ENCODE peak calls at places on chromosomes 7 and 10, in five cellular contexts. One of them, this sample, is unnamed.

GRCh38 chr7:110204527-110204926 is 886.4 kb upstream of the LRRN3 start:
- DNase-seq in hepatocyte: peak
- DNase-seq in gastrocnemius medialis: no peak
- DNase-seq in thoracic aorta: no peak
- DNase-seq in lung: no peak
- DNase-seq in this sample: no peak

GRCh38 chr7:156600496-156600895 is 40.1 kb upstream of the RNF32 start:
- DNase-seq in thoracic aorta: no peak
- DNase-seq in hepatocyte: no peak
- DNase-seq in gastrocnemius medialis: no peak
- DNase-seq in lung: no peak
- DNase-seq in this sample: no peak

GRCh38 chr10:71281646-71282322 is 37.3 kb upstream of the SLC29A3 start:
- DNase-seq in hepatocyte: no peak
- DNase-seq in gastrocnemius medialis: no peak
- DNase-seq in thoracic aorta: no peak
- DNase-seq in lung: no peak
- DNase-seq in this sample: no peak

GRCh38 chr10:4260483-4260882 is 475.5 kb upstream of the KLF6 start:
- DNase-seq in gastrocnemius medialis: no peak
- DNase-seq in lung: no peak
- DNase-seq in thoracic aorta: no peak
- DNase-seq in hepatocyte: peak
- DNase-seq in this sample: no peak

GRCh38 chr7:94513565-94513860 is 3.9 kb downstream of the CASD1 start:
- DNase-seq in lung: no peak
- DNase-seq in hepatocyte: no peak
- DNase-seq in gastrocnemius medialis: no peak
- DNase-seq in thoracic aorta: no peak
- DNase-seq in this sample: no peak

GRCh38 chr10:8063128-8063908 is 8.8 kb downstream of the GATA3 start:
- DNase-seq in gastrocnemius medialis: no peak
- DNase-seq in lung: no peak
- DNase-seq in thoracic aorta: no peak
- DNase-seq in hepatocyte: no peak
- DNase-seq in this sample: no peak

GRCh38 chr7:2205036-2205780 is 27.5 kb downstream of the MAD1L1 start:
- DNase-seq in gastrocnemius medialis: no peak
- DNase-seq in lung: no peak
- DNase-seq in thoracic aorta: no peak
- DNase-seq in hepatocyte: no peak
- DNase-seq in this sample: no peak

GRCh38 chr10:6840766-6841165 is 260.7 kb upstream of the PRKCQ start:
- DNase-seq in lung: no peak
- DNase-seq in thoracic aorta: no peak
- DNase-seq in gastrocnemius medialis: no peak
- DNase-seq in hepatocyte: no peak
- DNase-seq in this sample: no peak

GRCh38 chr7:156968183-156968582 is 18.7 kb downstream of the NOM1 start:
- DNase-seq in gastrocnemius medialis: no peak
- DNase-seq in thoracic aorta: no peak
- DNase-seq in hepatocyte: no peak
- DNase-seq in lung: no peak
- DNase-seq in this sample: no peak

GRCh38 chr10:123150986-123151738 is 3.0 kb upstream of the BUB3 start:
- DNase-seq in thoracic aorta: no peak
- DNase-seq in gastrocnemius medialis: no peak
- DNase-seq in hepatocyte: no peak
- DNase-seq in lung: no peak
- DNase-seq in this sample: no peak

GRCh38 chr7:116290740-116291139 is 80.4 kb downstream of the TES start:
- DNase-seq in lung: no peak
- DNase-seq in thoracic aorta: no peak
- DNase-seq in gastrocnemius medialis: no peak
- DNase-seq in hepatocyte: no peak
- DNase-seq in this sample: no peak

GRCh38 chr7:121831320-121831719 is 41.6 kb upstream of the PTPRZ1 start:
- DNase-seq in gastrocnemius medialis: no peak
- DNase-seq in thoracic aorta: no peak
- DNase-seq in hepatocyte: no peak
- DNase-seq in lung: no peak
- DNase-seq in this sample: no peak

GRCh38 chr7:106462365-106462859 is 177.6 kb upstream of the NAMPT start:
- DNase-seq in lung: no peak
- DNase-seq in hepatocyte: peak
- DNase-seq in thoracic aorta: no peak
- DNase-seq in gastrocnemius medialis: no peak
- DNase-seq in this sample: peak

GRCh38 chr10:44383749-44384600 is 922 bp downstream of the CXCL12 start:
- DNase-seq in thoracic aorta: no peak
- DNase-seq in gastrocnemius medialis: no peak
- DNase-seq in hepatocyte: peak
- DNase-seq in lung: no peak
- DNase-seq in this sample: no peak

GRCh38 chr10:29257106-29257783 is 31.6 kb upstream of the LYZL1 start:
- DNase-seq in lung: peak
- DNase-seq in gastrocnemius medialis: peak
- DNase-seq in hepatocyte: peak
- DNase-seq in thoracic aorta: peak
- DNase-seq in this sample: peak

GRCh38 chr7:94874036-94874745 is 33.2 kb upstream of the PPP1R9A start:
- DNase-seq in thoracic aorta: no peak
- DNase-seq in hepatocyte: no peak
- DNase-seq in lung: no peak
- DNase-seq in gastrocnemius medialis: no peak
- DNase-seq in this sample: no peak

GRCh38 chr10:57221674-57222073 is 860.6 kb upstream of the ZWINT start:
- DNase-seq in thoracic aorta: no peak
- DNase-seq in gastrocnemius medialis: no peak
- DNase-seq in lung: no peak
- DNase-seq in hepatocyte: no peak
- DNase-seq in this sample: no peak

DNA sequence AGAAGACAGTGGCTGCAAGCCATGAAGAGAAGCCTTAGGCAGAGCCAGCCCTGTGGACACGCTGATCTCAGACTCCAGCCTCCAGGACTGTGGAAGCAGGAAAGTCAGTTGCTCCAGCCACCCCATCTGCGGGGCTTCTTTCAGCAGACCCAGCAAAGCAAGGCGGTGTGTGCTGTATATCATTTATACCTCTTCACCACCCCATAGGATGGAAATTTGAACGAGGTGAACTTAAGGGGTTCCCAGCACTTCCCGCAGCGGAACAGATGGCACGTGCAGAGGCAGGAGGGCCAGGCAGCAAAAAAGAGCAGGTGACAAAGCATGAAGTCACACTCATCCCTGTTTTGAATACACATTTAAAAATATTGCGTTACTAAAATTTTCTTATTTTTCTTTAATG is 159.4 kb downstream of the ADARB2 start:
- DNase-seq in hepatocyte: no peak
- DNase-seq in gastrocnemius medialis: no peak
- DNase-seq in lung: no peak
- DNase-seq in thoracic aorta: no peak
- DNase-seq in this sample: no peak
- H3K4me3 ChIP-seq in hepatocyte: no peak
- H3K4me3 ChIP-seq in gastrocnemius medialis: no peak
- H3K4me3 ChIP-seq in lung: no peak
- H3K4me3 ChIP-seq in thoracic aorta: no peak
- H3K4me3 ChIP-seq in this sample: no peak

GRCh38 chr7:23105644-23106490 is at the start of gene KLHL7:
- DNase-seq in lung: peak
- DNase-seq in gastrocnemius medialis: peak
- DNase-seq in hepatocyte: peak
- DNase-seq in thoracic aorta: peak
- DNase-seq in this sample: peak
- TF ChIP-seq CTCF in lung: no peak
- TF ChIP-seq CTCF in gastrocnemius medialis: no peak
- TF ChIP-seq CTCF in hepatocyte: peak
- TF ChIP-seq CTCF in thoracic aorta: no peak
- TF ChIP-seq CTCF in this sample: no peak

GRCh38 chr10:786666-787512 is 97.4 kb upstream of the DIP2C start:
- DNase-seq in gastrocnemius medialis: no peak
- DNase-seq in hepatocyte: no peak
- DNase-seq in thoracic aorta: no peak
- DNase-seq in lung: peak
- DNase-seq in this sample: no peak

GRCh38 chr10:784759-785538 is 95.5 kb upstream of the DIP2C start:
- DNase-seq in hepatocyte: peak
- DNase-seq in thoracic aorta: peak
- DNase-seq in gastrocnemius medialis: peak
- DNase-seq in lung: peak
- DNase-seq in this sample: peak

GRCh38 chr10:782751-783648 is 93.5 kb upstream of the DIP2C start:
- DNase-seq in gastrocnemius medialis: no peak
- DNase-seq in lung: peak
- DNase-seq in thoracic aorta: no peak
- DNase-seq in hepatocyte: no peak
- DNase-seq in this sample: no peak

GRCh38 chr10:785539-786214 is 96.2 kb upstream of the DIP2C start:
- DNase-seq in gastrocnemius medialis: no peak
- DNase-seq in hepatocyte: no peak
- DNase-seq in thoracic aorta: no peak
- DNase-seq in lung: peak
- DNase-seq in this sample: no peak

DNA sequence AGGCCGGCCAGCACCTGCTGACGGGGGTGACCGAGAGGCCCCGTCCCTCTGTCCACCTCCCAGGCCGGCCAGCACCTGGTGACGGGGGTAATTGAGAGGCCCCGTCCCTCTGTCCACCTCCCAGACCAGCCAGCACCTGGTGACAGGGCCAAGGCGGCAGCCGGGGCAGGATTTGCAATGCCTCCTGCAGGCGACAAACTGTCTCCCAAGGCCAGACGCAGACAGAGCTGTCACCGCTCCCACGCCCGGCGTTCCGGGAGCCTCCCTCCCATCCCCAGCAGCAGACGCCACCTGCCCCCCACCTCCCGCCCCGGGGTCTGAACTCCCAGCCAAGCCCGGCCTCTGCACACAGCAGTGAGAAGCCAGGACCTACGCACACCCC is 94.9 kb upstream of the DIP2C start:
- DNase-seq in gastrocnemius medialis: no peak
- DNase-seq in hepatocyte: peak
- DNase-seq in thoracic aorta: no peak
- DNase-seq in lung: no peak
- DNase-seq in this sample: no peak
- H3K4me3 ChIP-seq in gastrocnemius medialis: peak
- H3K4me3 ChIP-seq in hepatocyte: no peak
- H3K4me3 ChIP-seq in thoracic aorta: peak
- H3K4me3 ChIP-seq in lung: no peak
- H3K4me3 ChIP-seq in this sample: no peak

GRCh38 chr10:34260904-34261303 is 554.2 kb downstream of the PARD3 start:
- DNase-seq in thoracic aorta: no peak
- DNase-seq in lung: no peak
- DNase-seq in gastrocnemius medialis: no peak
- DNase-seq in hepatocyte: no peak
- DNase-seq in this sample: no peak

DNA sequence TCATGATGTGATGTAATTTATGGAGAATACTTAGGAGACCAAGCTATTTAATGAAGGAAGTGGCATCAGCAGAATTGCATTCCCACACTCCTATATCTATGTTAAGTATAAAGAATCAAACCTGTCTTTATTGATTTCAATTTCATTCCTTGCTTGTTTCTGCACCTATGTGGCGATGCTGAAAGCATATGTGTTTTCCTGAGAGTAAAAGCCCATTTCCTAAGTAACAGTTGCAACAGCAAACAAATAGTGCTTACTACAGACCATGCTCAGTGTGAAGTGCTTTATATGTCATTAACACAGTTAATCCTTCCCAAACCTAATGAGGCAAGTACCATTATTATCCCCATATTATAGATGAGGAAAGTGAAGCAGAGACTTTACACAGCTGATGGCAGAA is 552.1 kb downstream of the PARD3 start:
- DNase-seq in thoracic aorta: no peak
- DNase-seq in lung: no peak
- DNase-seq in gastrocnemius medialis: no peak
- DNase-seq in hepatocyte: no peak
- DNase-seq in this sample: no peak
- TF ChIP-seq CTCF in thoracic aorta: no peak
- TF ChIP-seq CTCF in lung: no peak
- TF ChIP-seq CTCF in gastrocnemius medialis: no peak
- TF ChIP-seq CTCF in hepatocyte: no peak
- TF ChIP-seq CTCF in this sample: no peak

DNA sequence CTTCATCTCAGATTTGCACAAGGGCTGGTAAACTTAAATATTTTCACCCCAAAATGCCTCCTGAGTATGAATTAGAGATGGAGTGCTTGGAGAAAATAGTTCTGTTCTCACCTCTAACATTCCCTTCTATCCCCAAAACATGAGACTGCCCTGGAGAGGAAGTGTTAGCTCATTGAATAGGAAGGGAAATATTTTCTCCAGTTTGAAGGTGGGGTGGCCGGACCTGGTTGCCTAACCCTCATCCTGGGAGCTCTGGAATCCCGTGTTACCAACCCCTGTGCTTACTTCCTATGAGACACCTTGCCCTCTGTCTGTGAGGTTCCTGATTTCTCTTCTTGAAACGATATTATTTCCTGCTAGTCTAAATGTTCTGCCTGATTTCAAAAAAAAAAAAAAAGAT is 782 bp downstream of the IFIT2 start:
- DNase-seq in lung: no peak
- DNase-seq in hepatocyte: no peak
- DNase-seq in thoracic aorta: no peak
- DNase-seq in gastrocnemius medialis: no peak
- DNase-seq in this sample: peak
- H3K4me3 ChIP-seq in lung: no peak
- H3K4me3 ChIP-seq in hepatocyte: no peak
- H3K4me3 ChIP-seq in thoracic aorta: peak
- H3K4me3 ChIP-seq in gastrocnemius medialis: peak
- H3K4me3 ChIP-seq in this sample: peak

DNA sequence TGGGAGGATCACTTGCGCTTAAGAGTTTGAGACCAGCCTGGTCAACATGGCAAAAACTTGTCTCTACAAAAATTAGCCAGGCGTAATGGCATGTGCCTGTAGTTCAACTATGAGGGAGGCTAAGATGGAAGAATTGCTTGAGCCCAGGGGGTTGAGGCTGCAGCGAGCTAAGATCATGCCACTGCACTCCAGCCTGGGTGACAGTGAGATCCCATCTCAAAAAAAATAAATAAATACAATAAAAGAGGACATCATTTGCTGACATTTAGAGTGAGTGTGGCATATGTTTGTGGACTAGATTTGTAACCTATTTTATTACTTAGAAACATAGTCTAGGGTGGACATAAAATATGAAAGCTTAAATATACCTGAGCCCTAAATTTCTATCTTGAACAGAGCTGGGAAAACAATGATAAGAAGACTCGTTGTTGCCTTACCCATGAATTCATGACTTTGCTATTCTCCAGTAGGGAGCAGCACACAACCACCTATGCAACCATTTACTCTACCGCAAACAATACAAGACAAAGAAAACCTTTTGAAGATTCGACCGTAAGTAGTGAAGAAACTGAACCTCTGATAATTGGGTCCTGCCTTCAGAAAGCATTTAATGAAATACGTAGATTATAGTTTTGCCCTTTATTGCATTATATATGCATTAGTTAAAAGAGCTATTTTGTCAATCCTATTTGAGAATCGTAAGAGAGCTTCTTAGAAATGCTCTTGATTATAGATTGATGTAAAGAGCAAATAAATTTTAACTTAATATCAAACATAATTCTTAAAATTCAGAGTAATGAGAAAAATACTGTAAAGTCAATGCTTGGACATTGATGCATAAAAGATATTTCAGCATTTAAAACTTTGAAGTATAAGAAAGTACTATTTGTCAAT is 83.5 kb downstream of the GNAT3 start:
- DNase-seq in hepatocyte: peak
- DNase-seq in thoracic aorta: no peak
- DNase-seq in lung: no peak
- DNase-seq in gastrocnemius medialis: no peak
- DNase-seq in this sample: peak
- TF ChIP-seq CTCF in hepatocyte: peak
- TF ChIP-seq CTCF in thoracic aorta: no peak
- TF ChIP-seq CTCF in lung: peak
- TF ChIP-seq CTCF in gastrocnemius medialis: peak
- TF ChIP-seq CTCF in this sample: peak

This sample was measured in PC-9.